ENCODE peak calls at places on chromosomes 6 and 20, in six cellular contexts. One of them, this sample, is unnamed.

GRCh38 chr6:12334524-12335130 is 44.5 kb downstream of the EDN1 start:
- DNase-seq in NCI-H2171: no peak
- DNase-seq in stimulated activated naive B cell treated with anti-CD40 and anti-IgM and Interleukin-4, amounts not matched to agents 10 μg/mL and 1 μg/mL and 100 μg/mL, for 72 hours: no peak
- DNase-seq in astrocyte of the spinal cord: no peak
- DNase-seq in stimulated activated CD4-positive, alpha-beta T cell treated with anti-CD3 and anti-CD28 coated beads, Interleukin-15, amount 100 ng/mL, for 1 hour: no peak
- DNase-seq in PC-3: peak; percentile 49
- DNase-seq in this sample: no peak

GRCh38 chr6:1103945-1104623 is 207.8 kb upstream of the FOXQ1 start:
- DNase-seq in NCI-H2171: no peak
- DNase-seq in stimulated activated naive B cell treated with anti-CD40 and anti-IgM and Interleukin-4, amounts not matched to agents 10 μg/mL and 1 μg/mL and 100 μg/mL, for 72 hours: no peak
- DNase-seq in astrocyte of the spinal cord: peak; percentile 33
- DNase-seq in stimulated activated CD4-positive, alpha-beta T cell treated with anti-CD3 and anti-CD28 coated beads, Interleukin-15, amount 100 ng/mL, for 1 hour: no peak
- DNase-seq in PC-3: no peak
- DNase-seq in this sample: no peak

GRCh38 chr6:6461138-6461537 is 127.4 kb upstream of the LY86 start:
- DNase-seq in NCI-H2171: no peak
- DNase-seq in stimulated activated naive B cell treated with anti-CD40 and anti-IgM and Interleukin-4, amounts not matched to agents 10 μg/mL and 1 μg/mL and 100 μg/mL, for 72 hours: no peak
- DNase-seq in astrocyte of the spinal cord: peak; percentile 2
- DNase-seq in stimulated activated CD4-positive, alpha-beta T cell treated with anti-CD3 and anti-CD28 coated beads, Interleukin-15, amount 100 ng/mL, for 1 hour: no peak
- DNase-seq in PC-3: no peak
- DNase-seq in this sample: no peak

GRCh38 chr20:38426006-38426405 is 9.1 kb downstream of the SNHG17 start:
- DNase-seq in NCI-H2171: no peak
- DNase-seq in stimulated activated naive B cell treated with anti-CD40 and anti-IgM and Interleukin-4, amounts not matched to agents 10 μg/mL and 1 μg/mL and 100 μg/mL, for 72 hours: no peak
- DNase-seq in astrocyte of the spinal cord: peak; percentile 87
- DNase-seq in stimulated activated CD4-positive, alpha-beta T cell treated with anti-CD3 and anti-CD28 coated beads, Interleukin-15, amount 100 ng/mL, for 1 hour: no peak
- DNase-seq in PC-3: peak; percentile 80
- DNase-seq in this sample: peak; percentile 45

GRCh38 chr6:92550501-92550900 is 868.9 kb downstream of the EPHA7 start:
- DNase-seq in NCI-H2171: no peak
- DNase-seq in stimulated activated naive B cell treated with anti-CD40 and anti-IgM and Interleukin-4, amounts not matched to agents 10 μg/mL and 1 μg/mL and 100 μg/mL, for 72 hours: no peak
- DNase-seq in astrocyte of the spinal cord: no peak
- DNase-seq in stimulated activated CD4-positive, alpha-beta T cell treated with anti-CD3 and anti-CD28 coated beads, Interleukin-15, amount 100 ng/mL, for 1 hour: no peak
- DNase-seq in PC-3: no peak
- DNase-seq in this sample: no peak

GRCh38 chr6:138504764-138505689 is 5.7 kb upstream of the NHSL1 start:
- DNase-seq in NCI-H2171: no peak
- DNase-seq in stimulated activated naive B cell treated with anti-CD40 and anti-IgM and Interleukin-4, amounts not matched to agents 10 μg/mL and 1 μg/mL and 100 μg/mL, for 72 hours: no peak
- DNase-seq in astrocyte of the spinal cord: no peak
- DNase-seq in stimulated activated CD4-positive, alpha-beta T cell treated with anti-CD3 and anti-CD28 coated beads, Interleukin-15, amount 100 ng/mL, for 1 hour: no peak
- DNase-seq in PC-3: no peak
- DNase-seq in this sample: no peak

GRCh38 chr6:80544500-80545055 is 438.1 kb downstream of the BCKDHB start:
- DNase-seq in NCI-H2171: no peak
- DNase-seq in stimulated activated naive B cell treated with anti-CD40 and anti-IgM and Interleukin-4, amounts not matched to agents 10 μg/mL and 1 μg/mL and 100 μg/mL, for 72 hours: no peak
- DNase-seq in astrocyte of the spinal cord: no peak
- DNase-seq in stimulated activated CD4-positive, alpha-beta T cell treated with anti-CD3 and anti-CD28 coated beads, Interleukin-15, amount 100 ng/mL, for 1 hour: no peak
- DNase-seq in PC-3: no peak
- DNase-seq in this sample: no peak

GRCh38 chr20:10619427-10619826 is 54.4 kb downstream of the JAG1 start:
- DNase-seq in NCI-H2171: no peak
- DNase-seq in stimulated activated naive B cell treated with anti-CD40 and anti-IgM and Interleukin-4, amounts not matched to agents 10 μg/mL and 1 μg/mL and 100 μg/mL, for 72 hours: no peak
- DNase-seq in astrocyte of the spinal cord: peak; percentile 93
- DNase-seq in stimulated activated CD4-positive, alpha-beta T cell treated with anti-CD3 and anti-CD28 coated beads, Interleukin-15, amount 100 ng/mL, for 1 hour: no peak
- DNase-seq in PC-3: peak; percentile 79
- DNase-seq in this sample: no peak

GRCh38 chr6:37690964-37691735 is 6.5 kb downstream of the MDGA1 start:
- DNase-seq in NCI-H2171: no peak
- DNase-seq in stimulated activated naive B cell treated with anti-CD40 and anti-IgM and Interleukin-4, amounts not matched to agents 10 μg/mL and 1 μg/mL and 100 μg/mL, for 72 hours: no peak
- DNase-seq in astrocyte of the spinal cord: peak; percentile 22
- DNase-seq in stimulated activated CD4-positive, alpha-beta T cell treated with anti-CD3 and anti-CD28 coated beads, Interleukin-15, amount 100 ng/mL, for 1 hour: no peak
- DNase-seq in PC-3: peak; percentile 43
- DNase-seq in this sample: no peak

GRCh38 chr20:58071991-58072390 is 156.5 kb downstream of the ANKRD60 start:
- DNase-seq in NCI-H2171: no peak
- DNase-seq in stimulated activated naive B cell treated with anti-CD40 and anti-IgM and Interleukin-4, amounts not matched to agents 10 μg/mL and 1 μg/mL and 100 μg/mL, for 72 hours: no peak
- DNase-seq in astrocyte of the spinal cord: no peak
- DNase-seq in stimulated activated CD4-positive, alpha-beta T cell treated with anti-CD3 and anti-CD28 coated beads, Interleukin-15, amount 100 ng/mL, for 1 hour: no peak
- DNase-seq in PC-3: no peak
- DNase-seq in this sample: no peak

GRCh38 chr20:60132162-60132826 is 174.1 kb downstream of the CDH26 start:
- DNase-seq in NCI-H2171: no peak
- DNase-seq in stimulated activated naive B cell treated with anti-CD40 and anti-IgM and Interleukin-4, amounts not matched to agents 10 μg/mL and 1 μg/mL and 100 μg/mL, for 72 hours: no peak
- DNase-seq in astrocyte of the spinal cord: no peak
- DNase-seq in stimulated activated CD4-positive, alpha-beta T cell treated with anti-CD3 and anti-CD28 coated beads, Interleukin-15, amount 100 ng/mL, for 1 hour: no peak
- DNase-seq in PC-3: peak; percentile 18
- DNase-seq in this sample: no peak

GRCh38 chr20:57398231-57398821 is 7.1 kb downstream of the RBM38 start:
- DNase-seq in NCI-H2171: no peak
- DNase-seq in stimulated activated naive B cell treated with anti-CD40 and anti-IgM and Interleukin-4, amounts not matched to agents 10 μg/mL and 1 μg/mL and 100 μg/mL, for 72 hours: peak; percentile 86
- DNase-seq in astrocyte of the spinal cord: no peak
- DNase-seq in stimulated activated CD4-positive, alpha-beta T cell treated with anti-CD3 and anti-CD28 coated beads, Interleukin-15, amount 100 ng/mL, for 1 hour: peak; percentile 77
- DNase-seq in PC-3: no peak
- DNase-seq in this sample: peak; percentile 76

GRCh38 chr20:9035129-9035528 is 33.8 kb upstream of the PLCB4 start:
- DNase-seq in NCI-H2171: no peak
- DNase-seq in stimulated activated naive B cell treated with anti-CD40 and anti-IgM and Interleukin-4, amounts not matched to agents 10 μg/mL and 1 μg/mL and 100 μg/mL, for 72 hours: no peak
- DNase-seq in astrocyte of the spinal cord: peak; percentile 92
- DNase-seq in stimulated activated CD4-positive, alpha-beta T cell treated with anti-CD3 and anti-CD28 coated beads, Interleukin-15, amount 100 ng/mL, for 1 hour: no peak
- DNase-seq in PC-3: peak; percentile 88
- DNase-seq in this sample: no peak

GRCh38 chr6:53015486-53015885 is 20.4 kb upstream of the GSTA4 start:
- DNase-seq in NCI-H2171: no peak
- DNase-seq in stimulated activated naive B cell treated with anti-CD40 and anti-IgM and Interleukin-4, amounts not matched to agents 10 μg/mL and 1 μg/mL and 100 μg/mL, for 72 hours: no peak
- DNase-seq in astrocyte of the spinal cord: no peak
- DNase-seq in stimulated activated CD4-positive, alpha-beta T cell treated with anti-CD3 and anti-CD28 coated beads, Interleukin-15, amount 100 ng/mL, for 1 hour: no peak
- DNase-seq in PC-3: no peak
- DNase-seq in this sample: no peak

GRCh38 chr6:17725083-17725482 is 18.4 kb upstream of the NUP153 start:
- DNase-seq in NCI-H2171: peak; percentile 88
- DNase-seq in stimulated activated naive B cell treated with anti-CD40 and anti-IgM and Interleukin-4, amounts not matched to agents 10 μg/mL and 1 μg/mL and 100 μg/mL, for 72 hours: no peak
- DNase-seq in astrocyte of the spinal cord: peak; percentile 32
- DNase-seq in stimulated activated CD4-positive, alpha-beta T cell treated with anti-CD3 and anti-CD28 coated beads, Interleukin-15, amount 100 ng/mL, for 1 hour: no peak
- DNase-seq in PC-3: no peak
- DNase-seq in this sample: no peak

GRCh38 chr6:39313526-39314272 is 520 bp downstream of the KCNK17 start:
- DNase-seq in NCI-H2171: peak; percentile 52
- DNase-seq in stimulated activated naive B cell treated with anti-CD40 and anti-IgM and Interleukin-4, amounts not matched to agents 10 μg/mL and 1 μg/mL and 100 μg/mL, for 72 hours: no peak
- DNase-seq in astrocyte of the spinal cord: no peak
- DNase-seq in stimulated activated CD4-positive, alpha-beta T cell treated with anti-CD3 and anti-CD28 coated beads, Interleukin-15, amount 100 ng/mL, for 1 hour: no peak
- DNase-seq in PC-3: no peak
- DNase-seq in this sample: no peak

GRCh38 chr6:168282985-168283685 is 36.4 kb downstream of the DACT2 start:
- DNase-seq in NCI-H2171: no peak
- DNase-seq in stimulated activated naive B cell treated with anti-CD40 and anti-IgM and Interleukin-4, amounts not matched to agents 10 μg/mL and 1 μg/mL and 100 μg/mL, for 72 hours: no peak
- DNase-seq in astrocyte of the spinal cord: no peak
- DNase-seq in stimulated activated CD4-positive, alpha-beta T cell treated with anti-CD3 and anti-CD28 coated beads, Interleukin-15, amount 100 ng/mL, for 1 hour: no peak
- DNase-seq in PC-3: no peak
- DNase-seq in this sample: no peak

GRCh38 chr6:53465732-53466131 is 79.2 kb downstream of the GCLC start:
- DNase-seq in NCI-H2171: no peak
- DNase-seq in stimulated activated naive B cell treated with anti-CD40 and anti-IgM and Interleukin-4, amounts not matched to agents 10 μg/mL and 1 μg/mL and 100 μg/mL, for 72 hours: no peak
- DNase-seq in astrocyte of the spinal cord: no peak
- DNase-seq in stimulated activated CD4-positive, alpha-beta T cell treated with anti-CD3 and anti-CD28 coated beads, Interleukin-15, amount 100 ng/mL, for 1 hour: no peak
- DNase-seq in PC-3: no peak
- DNase-seq in this sample: no peak

GRCh38 chr20:52783769-52784168 is 188.4 kb upstream of the TSHZ2 start:
- DNase-seq in NCI-H2171: no peak
- DNase-seq in stimulated activated naive B cell treated with anti-CD40 and anti-IgM and Interleukin-4, amounts not matched to agents 10 μg/mL and 1 μg/mL and 100 μg/mL, for 72 hours: no peak
- DNase-seq in astrocyte of the spinal cord: no peak
- DNase-seq in stimulated activated CD4-positive, alpha-beta T cell treated with anti-CD3 and anti-CD28 coated beads, Interleukin-15, amount 100 ng/mL, for 1 hour: peak; percentile 2
- DNase-seq in PC-3: no peak
- DNase-seq in this sample: no peak

GRCh38 chr6:53441761-53442160 is 93.0 kb upstream of the ELOVL5 start:
- DNase-seq in NCI-H2171: no peak
- DNase-seq in stimulated activated naive B cell treated with anti-CD40 and anti-IgM and Interleukin-4, amounts not matched to agents 10 μg/mL and 1 μg/mL and 100 μg/mL, for 72 hours: no peak
- DNase-seq in astrocyte of the spinal cord: peak; percentile 41
- DNase-seq in stimulated activated CD4-positive, alpha-beta T cell treated with anti-CD3 and anti-CD28 coated beads, Interleukin-15, amount 100 ng/mL, for 1 hour: no peak
- DNase-seq in PC-3: no peak
- DNase-seq in this sample: no peak

GRCh38 chr6:8707956-8708772 is 272.8 kb upstream of the SLC35B3 start:
- DNase-seq in NCI-H2171: no peak
- DNase-seq in stimulated activated naive B cell treated with anti-CD40 and anti-IgM and Interleukin-4, amounts not matched to agents 10 μg/mL and 1 μg/mL and 100 μg/mL, for 72 hours: no peak
- DNase-seq in astrocyte of the spinal cord: peak; percentile 21
- DNase-seq in stimulated activated CD4-positive, alpha-beta T cell treated with anti-CD3 and anti-CD28 coated beads, Interleukin-15, amount 100 ng/mL, for 1 hour: no peak
- DNase-seq in PC-3: peak; percentile 62
- DNase-seq in this sample: no peak

GRCh38 chr6:122092366-122092765 is 307.1 kb upstream of the HSF2 start:
- DNase-seq in NCI-H2171: no peak
- DNase-seq in stimulated activated naive B cell treated with anti-CD40 and anti-IgM and Interleukin-4, amounts not matched to agents 10 μg/mL and 1 μg/mL and 100 μg/mL, for 72 hours: no peak
- DNase-seq in astrocyte of the spinal cord: no peak
- DNase-seq in stimulated activated CD4-positive, alpha-beta T cell treated with anti-CD3 and anti-CD28 coated beads, Interleukin-15, amount 100 ng/mL, for 1 hour: no peak
- DNase-seq in PC-3: no peak
- DNase-seq in this sample: no peak

GRCh38 chr6:107102414-107102805 is 12.9 kb downstream of the BEND3 start:
- DNase-seq in NCI-H2171: peak; percentile 5
- DNase-seq in stimulated activated naive B cell treated with anti-CD40 and anti-IgM and Interleukin-4, amounts not matched to agents 10 μg/mL and 1 μg/mL and 100 μg/mL, for 72 hours: no peak
- DNase-seq in astrocyte of the spinal cord: no peak
- DNase-seq in stimulated activated CD4-positive, alpha-beta T cell treated with anti-CD3 and anti-CD28 coated beads, Interleukin-15, amount 100 ng/mL, for 1 hour: no peak
- DNase-seq in PC-3: no peak
- DNase-seq in this sample: no peak

GRCh38 chr20:57879437-57880115 is 169.8 kb upstream of the PMEPA1 start:
- DNase-seq in NCI-H2171: no peak
- DNase-seq in stimulated activated naive B cell treated with anti-CD40 and anti-IgM and Interleukin-4, amounts not matched to agents 10 μg/mL and 1 μg/mL and 100 μg/mL, for 72 hours: no peak
- DNase-seq in astrocyte of the spinal cord: no peak
- DNase-seq in stimulated activated CD4-positive, alpha-beta T cell treated with anti-CD3 and anti-CD28 coated beads, Interleukin-15, amount 100 ng/mL, for 1 hour: no peak
- DNase-seq in PC-3: no peak
- DNase-seq in this sample: no peak

GRCh38 chr20:36644713-36645109 is 1.3 kb downstream of the SLA2 start:
- DNase-seq in NCI-H2171: no peak
- DNase-seq in stimulated activated naive B cell treated with anti-CD40 and anti-IgM and Interleukin-4, amounts not matched to agents 10 μg/mL and 1 μg/mL and 100 μg/mL, for 72 hours: no peak
- DNase-seq in astrocyte of the spinal cord: no peak
- DNase-seq in stimulated activated CD4-positive, alpha-beta T cell treated with anti-CD3 and anti-CD28 coated beads, Interleukin-15, amount 100 ng/mL, for 1 hour: peak; percentile 8
- DNase-seq in PC-3: no peak
- DNase-seq in this sample: no peak

GRCh38 chr20:62938105-62938888 is at the start of gene GID8:
- DNase-seq in NCI-H2171: no peak
- DNase-seq in stimulated activated naive B cell treated with anti-CD40 and anti-IgM and Interleukin-4, amounts not matched to agents 10 μg/mL and 1 μg/mL and 100 μg/mL, for 72 hours: no peak
- DNase-seq in astrocyte of the spinal cord: peak; percentile 49
- DNase-seq in stimulated activated CD4-positive, alpha-beta T cell treated with anti-CD3 and anti-CD28 coated beads, Interleukin-15, amount 100 ng/mL, for 1 hour: no peak
- DNase-seq in PC-3: peak; percentile 39
- DNase-seq in this sample: no peak

GRCh38 chr6:5333653-5334052 is 72.3 kb downstream of the FARS2 start:
- DNase-seq in NCI-H2171: no peak
- DNase-seq in stimulated activated naive B cell treated with anti-CD40 and anti-IgM and Interleukin-4, amounts not matched to agents 10 μg/mL and 1 μg/mL and 100 μg/mL, for 72 hours: no peak
- DNase-seq in astrocyte of the spinal cord: peak; percentile 30
- DNase-seq in stimulated activated CD4-positive, alpha-beta T cell treated with anti-CD3 and anti-CD28 coated beads, Interleukin-15, amount 100 ng/mL, for 1 hour: no peak
- DNase-seq in PC-3: peak; percentile 63
- DNase-seq in this sample: no peak

GRCh38 chr20:8854566-8854965 is 214.3 kb upstream of the PLCB4 start:
- DNase-seq in NCI-H2171: no peak
- DNase-seq in stimulated activated naive B cell treated with anti-CD40 and anti-IgM and Interleukin-4, amounts not matched to agents 10 μg/mL and 1 μg/mL and 100 μg/mL, for 72 hours: no peak
- DNase-seq in astrocyte of the spinal cord: peak; percentile 57
- DNase-seq in stimulated activated CD4-positive, alpha-beta T cell treated with anti-CD3 and anti-CD28 coated beads, Interleukin-15, amount 100 ng/mL, for 1 hour: no peak
- DNase-seq in PC-3: no peak
- DNase-seq in this sample: no peak

GRCh38 chr20:8132632-8133587 is 844 bp downstream of the PLCB1 start:
- DNase-seq in NCI-H2171: no peak
- DNase-seq in stimulated activated naive B cell treated with anti-CD40 and anti-IgM and Interleukin-4, amounts not matched to agents 10 μg/mL and 1 μg/mL and 100 μg/mL, for 72 hours: no peak
- DNase-seq in astrocyte of the spinal cord: no peak
- DNase-seq in stimulated activated CD4-positive, alpha-beta T cell treated with anti-CD3 and anti-CD28 coated beads, Interleukin-15, amount 100 ng/mL, for 1 hour: no peak
- DNase-seq in PC-3: no peak
- DNase-seq in this sample: no peak

GRCh38 chr6:109002882-109003281 is 91.8 kb downstream of the SESN1 start:
- DNase-seq in NCI-H2171: no peak
- DNase-seq in stimulated activated naive B cell treated with anti-CD40 and anti-IgM and Interleukin-4, amounts not matched to agents 10 μg/mL and 1 μg/mL and 100 μg/mL, for 72 hours: no peak
- DNase-seq in astrocyte of the spinal cord: no peak
- DNase-seq in stimulated activated CD4-positive, alpha-beta T cell treated with anti-CD3 and anti-CD28 coated beads, Interleukin-15, amount 100 ng/mL, for 1 hour: no peak
- DNase-seq in PC-3: no peak
- DNase-seq in this sample: no peak

GRCh38 chr6:119495230-119495683 is 145.7 kb upstream of the MAN1A1 start:
- DNase-seq in NCI-H2171: peak; percentile 68
- DNase-seq in stimulated activated naive B cell treated with anti-CD40 and anti-IgM and Interleukin-4, amounts not matched to agents 10 μg/mL and 1 μg/mL and 100 μg/mL, for 72 hours: no peak
- DNase-seq in astrocyte of the spinal cord: no peak
- DNase-seq in stimulated activated CD4-positive, alpha-beta T cell treated with anti-CD3 and anti-CD28 coated beads, Interleukin-15, amount 100 ng/mL, for 1 hour: no peak
- DNase-seq in PC-3: no peak
- DNase-seq in this sample: no peak

GRCh38 chr6:20839624-20840023 is 305.4 kb downstream of the CDKAL1 start:
- DNase-seq in NCI-H2171: no peak
- DNase-seq in stimulated activated naive B cell treated with anti-CD40 and anti-IgM and Interleukin-4, amounts not matched to agents 10 μg/mL and 1 μg/mL and 100 μg/mL, for 72 hours: no peak
- DNase-seq in astrocyte of the spinal cord: no peak
- DNase-seq in stimulated activated CD4-positive, alpha-beta T cell treated with anti-CD3 and anti-CD28 coated beads, Interleukin-15, amount 100 ng/mL, for 1 hour: no peak
- DNase-seq in PC-3: no peak
- DNase-seq in this sample: no peak

GRCh38 chr6:35415065-35415880 is 36.9 kb upstream of the FANCE start:
- DNase-seq in NCI-H2171: peak; percentile 16
- DNase-seq in stimulated activated naive B cell treated with anti-CD40 and anti-IgM and Interleukin-4, amounts not matched to agents 10 μg/mL and 1 μg/mL and 100 μg/mL, for 72 hours: no peak
- DNase-seq in astrocyte of the spinal cord: peak; percentile 94
- DNase-seq in stimulated activated CD4-positive, alpha-beta T cell treated with anti-CD3 and anti-CD28 coated beads, Interleukin-15, amount 100 ng/mL, for 1 hour: no peak
- DNase-seq in PC-3: peak; percentile 99
- DNase-seq in this sample: no peak

GRCh38 chr20:32611286-32611685 is 26.2 kb upstream of the NOL4L start:
- DNase-seq in NCI-H2171: no peak
- DNase-seq in stimulated activated naive B cell treated with anti-CD40 and anti-IgM and Interleukin-4, amounts not matched to agents 10 μg/mL and 1 μg/mL and 100 μg/mL, for 72 hours: no peak
- DNase-seq in astrocyte of the spinal cord: no peak
- DNase-seq in stimulated activated CD4-positive, alpha-beta T cell treated with anti-CD3 and anti-CD28 coated beads, Interleukin-15, amount 100 ng/mL, for 1 hour: no peak
- DNase-seq in PC-3: no peak
- DNase-seq in this sample: no peak

This sample was measured in stimulated activated CD8-positive, alpha-beta memory T cell treated with anti-CD3 and anti-CD28 coated beads, Interleukin-7, amount 100 ng/mL, for 48 hours.